ENCODE peak calls at places on chromosomes 4 and X, in four cellular contexts. One of them, this sample, is unnamed.

GRCh38 chr4:37891221-37892159 is 606 bp downstream of the TBC1D1 start:
- DNase-seq in fibroblast of pulmonary artery: no peak
- DNase-seq in aorta: peak
- DNase-seq in stimulated activated CD8-positive, alpha-beta memory T cell treated with anti-CD3 and anti-CD28 coated beads, Interleukin-2, amount 100 ng/mL, for 1 hour: peak
- DNase-seq in this sample: peak

GRCh38 chr4:89298788-89299152 is 8.8 kb downstream of the GPRIN3 start:
- DNase-seq in fibroblast of pulmonary artery: peak
- DNase-seq in aorta: no peak
- DNase-seq in stimulated activated CD8-positive, alpha-beta memory T cell treated with anti-CD3 and anti-CD28 coated beads, Interleukin-2, amount 100 ng/mL, for 1 hour: no peak
- DNase-seq in this sample: no peak

GRCh38 chr4:88630756-88631155 is 38.5 kb downstream of the HERC3 start:
- DNase-seq in fibroblast of pulmonary artery: peak
- DNase-seq in aorta: no peak
- DNase-seq in stimulated activated CD8-positive, alpha-beta memory T cell treated with anti-CD3 and anti-CD28 coated beads, Interleukin-2, amount 100 ng/mL, for 1 hour: no peak
- DNase-seq in this sample: no peak

GRCh38 chr4:83025563-83025962 is 9.4 kb upstream of the COPS4 start:
- DNase-seq in fibroblast of pulmonary artery: no peak
- DNase-seq in aorta: no peak
- DNase-seq in stimulated activated CD8-positive, alpha-beta memory T cell treated with anti-CD3 and anti-CD28 coated beads, Interleukin-2, amount 100 ng/mL, for 1 hour: no peak
- DNase-seq in this sample: no peak

GRCh38 chrX:7993873-7994272 is 66.7 kb upstream of the PNPLA4 start:
- DNase-seq in fibroblast of pulmonary artery: no peak
- DNase-seq in aorta: no peak
- DNase-seq in stimulated activated CD8-positive, alpha-beta memory T cell treated with anti-CD3 and anti-CD28 coated beads, Interleukin-2, amount 100 ng/mL, for 1 hour: no peak
- DNase-seq in this sample: no peak

GRCh38 chr4:121869841-121870822 is at the start of gene BBS7:
- DNase-seq in fibroblast of pulmonary artery: peak
- DNase-seq in aorta: peak
- DNase-seq in stimulated activated CD8-positive, alpha-beta memory T cell treated with anti-CD3 and anti-CD28 coated beads, Interleukin-2, amount 100 ng/mL, for 1 hour: peak
- DNase-seq in this sample: peak

GRCh38 chr4:57916479-57916878 is 806.3 kb upstream of the IGFBP7 start:
- DNase-seq in fibroblast of pulmonary artery: no peak
- DNase-seq in aorta: no peak
- DNase-seq in stimulated activated CD8-positive, alpha-beta memory T cell treated with anti-CD3 and anti-CD28 coated beads, Interleukin-2, amount 100 ng/mL, for 1 hour: no peak
- DNase-seq in this sample: no peak

GRCh38 chrX:20459410-20460350 is 193.0 kb upstream of the RPS6KA3 start:
- DNase-seq in fibroblast of pulmonary artery: no peak
- DNase-seq in aorta: no peak
- DNase-seq in stimulated activated CD8-positive, alpha-beta memory T cell treated with anti-CD3 and anti-CD28 coated beads, Interleukin-2, amount 100 ng/mL, for 1 hour: no peak
- DNase-seq in this sample: no peak

GRCh38 chr4:137375111-137375850 is 157.0 kb downstream of the PCDH18 start:
- DNase-seq in fibroblast of pulmonary artery: no peak
- DNase-seq in aorta: no peak
- DNase-seq in stimulated activated CD8-positive, alpha-beta memory T cell treated with anti-CD3 and anti-CD28 coated beads, Interleukin-2, amount 100 ng/mL, for 1 hour: no peak
- DNase-seq in this sample: no peak

GRCh38 chr4:46270986-46271596 is 118.8 kb downstream of the GABRA2 start:
- DNase-seq in fibroblast of pulmonary artery: peak
- DNase-seq in aorta: no peak
- DNase-seq in stimulated activated CD8-positive, alpha-beta memory T cell treated with anti-CD3 and anti-CD28 coated beads, Interleukin-2, amount 100 ng/mL, for 1 hour: no peak
- DNase-seq in this sample: no peak

GRCh38 chrX:149512225-149512885 is 7.2 kb upstream of the IDS start:
- DNase-seq in fibroblast of pulmonary artery: peak
- DNase-seq in aorta: peak
- DNase-seq in stimulated activated CD8-positive, alpha-beta memory T cell treated with anti-CD3 and anti-CD28 coated beads, Interleukin-2, amount 100 ng/mL, for 1 hour: no peak
- DNase-seq in this sample: peak

GRCh38 chr4:68466751-68467150 is 19.5 kb downstream of the TMPRSS11E start:
- DNase-seq in fibroblast of pulmonary artery: no peak
- DNase-seq in aorta: no peak
- DNase-seq in stimulated activated CD8-positive, alpha-beta memory T cell treated with anti-CD3 and anti-CD28 coated beads, Interleukin-2, amount 100 ng/mL, for 1 hour: no peak
- DNase-seq in this sample: no peak

GRCh38 chrX:17405225-17405969 is 30.4 kb downstream of the NHS start:
- DNase-seq in fibroblast of pulmonary artery: no peak
- DNase-seq in aorta: no peak
- DNase-seq in stimulated activated CD8-positive, alpha-beta memory T cell treated with anti-CD3 and anti-CD28 coated beads, Interleukin-2, amount 100 ng/mL, for 1 hour: no peak
- DNase-seq in this sample: no peak

GRCh38 chr4:42656986-42657792 is at the start of gene ATP8A1:
- DNase-seq in fibroblast of pulmonary artery: peak
- DNase-seq in aorta: peak
- DNase-seq in stimulated activated CD8-positive, alpha-beta memory T cell treated with anti-CD3 and anti-CD28 coated beads, Interleukin-2, amount 100 ng/mL, for 1 hour: peak
- DNase-seq in this sample: peak

GRCh38 chr4:150593996-150594395 is 12.0 kb downstream of the MAB21L2 start:
- DNase-seq in fibroblast of pulmonary artery: peak
- DNase-seq in aorta: no peak
- DNase-seq in stimulated activated CD8-positive, alpha-beta memory T cell treated with anti-CD3 and anti-CD28 coated beads, Interleukin-2, amount 100 ng/mL, for 1 hour: no peak
- DNase-seq in this sample: no peak

GRCh38 chrX:108396188-108396885 is 41.9 kb downstream of the COL4A6 start:
- DNase-seq in fibroblast of pulmonary artery: peak
- DNase-seq in aorta: no peak
- DNase-seq in stimulated activated CD8-positive, alpha-beta memory T cell treated with anti-CD3 and anti-CD28 coated beads, Interleukin-2, amount 100 ng/mL, for 1 hour: no peak
- DNase-seq in this sample: no peak

GRCh38 chrX:15475021-15475420 is 18.1 kb downstream of the PIR start:
- DNase-seq in fibroblast of pulmonary artery: peak
- DNase-seq in aorta: no peak
- DNase-seq in stimulated activated CD8-positive, alpha-beta memory T cell treated with anti-CD3 and anti-CD28 coated beads, Interleukin-2, amount 100 ng/mL, for 1 hour: no peak
- DNase-seq in this sample: no peak

GRCh38 chr4:113691676-113692075 is 69.9 kb downstream of the CAMK2D start:
- DNase-seq in fibroblast of pulmonary artery: no peak
- DNase-seq in aorta: no peak
- DNase-seq in stimulated activated CD8-positive, alpha-beta memory T cell treated with anti-CD3 and anti-CD28 coated beads, Interleukin-2, amount 100 ng/mL, for 1 hour: no peak
- DNase-seq in this sample: no peak

GRCh38 chr4:184819786-184820185 is 6.0 kb downstream of the ACSL1 start:
- DNase-seq in fibroblast of pulmonary artery: no peak
- DNase-seq in aorta: no peak
- DNase-seq in stimulated activated CD8-positive, alpha-beta memory T cell treated with anti-CD3 and anti-CD28 coated beads, Interleukin-2, amount 100 ng/mL, for 1 hour: no peak
- DNase-seq in this sample: no peak

GRCh38 chrX:153818571-153819397 is 11.6 kb downstream of the PDZD4 start:
- DNase-seq in fibroblast of pulmonary artery: no peak
- DNase-seq in aorta: no peak
- DNase-seq in stimulated activated CD8-positive, alpha-beta memory T cell treated with anti-CD3 and anti-CD28 coated beads, Interleukin-2, amount 100 ng/mL, for 1 hour: peak
- DNase-seq in this sample: peak

GRCh38 chr4:185383451-185383850 is 12.3 kb downstream of the LRP2BP start:
- DNase-seq in fibroblast of pulmonary artery: no peak
- DNase-seq in aorta: no peak
- DNase-seq in stimulated activated CD8-positive, alpha-beta memory T cell treated with anti-CD3 and anti-CD28 coated beads, Interleukin-2, amount 100 ng/mL, for 1 hour: no peak
- DNase-seq in this sample: no peak

GRCh38 chr4:182382941-182383340 is 139.7 kb downstream of the TENM3 start:
- DNase-seq in fibroblast of pulmonary artery: no peak
- DNase-seq in aorta: no peak
- DNase-seq in stimulated activated CD8-positive, alpha-beta memory T cell treated with anti-CD3 and anti-CD28 coated beads, Interleukin-2, amount 100 ng/mL, for 1 hour: no peak
- DNase-seq in this sample: no peak

GRCh38 chr4:112296949-112297483 is at the start of gene ALPK1:
- DNase-seq in fibroblast of pulmonary artery: peak
- DNase-seq in aorta: no peak
- DNase-seq in stimulated activated CD8-positive, alpha-beta memory T cell treated with anti-CD3 and anti-CD28 coated beads, Interleukin-2, amount 100 ng/mL, for 1 hour: no peak
- DNase-seq in this sample: no peak

GRCh38 chrX:103404225-103405008 is 28.1 kb downstream of the BEX3 start:
- DNase-seq in fibroblast of pulmonary artery: peak
- DNase-seq in aorta: peak
- DNase-seq in stimulated activated CD8-positive, alpha-beta memory T cell treated with anti-CD3 and anti-CD28 coated beads, Interleukin-2, amount 100 ng/mL, for 1 hour: no peak
- DNase-seq in this sample: peak

GRCh38 chr4:117481742-117482141 is 396.4 kb upstream of the TRAM1L1 start:
- DNase-seq in fibroblast of pulmonary artery: peak
- DNase-seq in aorta: no peak
- DNase-seq in stimulated activated CD8-positive, alpha-beta memory T cell treated with anti-CD3 and anti-CD28 coated beads, Interleukin-2, amount 100 ng/mL, for 1 hour: no peak
- DNase-seq in this sample: no peak

GRCh38 chrX:17629519-17629918 is 107.8 kb upstream of the SCML1 start:
- DNase-seq in fibroblast of pulmonary artery: no peak
- DNase-seq in aorta: no peak
- DNase-seq in stimulated activated CD8-positive, alpha-beta memory T cell treated with anti-CD3 and anti-CD28 coated beads, Interleukin-2, amount 100 ng/mL, for 1 hour: no peak
- DNase-seq in this sample: no peak

GRCh38 chr4:125741825-125742452 is 427.2 kb downstream of the FAT4 start:
- DNase-seq in fibroblast of pulmonary artery: peak
- DNase-seq in aorta: no peak
- DNase-seq in stimulated activated CD8-positive, alpha-beta memory T cell treated with anti-CD3 and anti-CD28 coated beads, Interleukin-2, amount 100 ng/mL, for 1 hour: no peak
- DNase-seq in this sample: no peak

GRCh38 chrX:23902419-23902818 is 5.3 kb downstream of the APOO start:
- DNase-seq in fibroblast of pulmonary artery: peak
- DNase-seq in aorta: no peak
- DNase-seq in stimulated activated CD8-positive, alpha-beta memory T cell treated with anti-CD3 and anti-CD28 coated beads, Interleukin-2, amount 100 ng/mL, for 1 hour: no peak
- DNase-seq in this sample: no peak

GRCh38 chr4:88743696-88744095 is 46.1 kb upstream of the NAP1L5 start:
- DNase-seq in fibroblast of pulmonary artery: peak
- DNase-seq in aorta: no peak
- DNase-seq in stimulated activated CD8-positive, alpha-beta memory T cell treated with anti-CD3 and anti-CD28 coated beads, Interleukin-2, amount 100 ng/mL, for 1 hour: no peak
- DNase-seq in this sample: no peak